ENCODE peak calls at places on chromosomes 13 and 19, in five cellular contexts. V is cardiac muscle cell, Z is AG10803, H is transverse colon, C is suprapubic skin. P is an unnamed sample.

GRCh38 chr19:5798244-5798643 is 6.6 kb upstream of the NRTN start:
- DNase-seq in V (no peak), Z (no peak), H (no peak), C (no peak), P (no peak)

GRCh38 chr19:32471095-32471494 is 65.5 kb downstream of the DPY19L3 start:
- DNase-seq in V (no peak), Z (no peak), H (no peak), C (no peak), P (no peak)

GRCh38 chr13:42660367-42660965 is 86.5 kb downstream of the TNFSF11 start:
- DNase-seq in V (no peak), Z (peak), H (no peak), C (no peak), P (no peak)

GRCh38 chr13:49517461-49517860 is 21.7 kb downstream of the PHF11 start:
- DNase-seq in V (peak), Z (peak), H (no peak), C (no peak), P (peak)

GRCh38 chr13:48595330-48596127 is 58.2 kb upstream of the CYSLTR2 start:
- DNase-seq in V (peak), Z (peak), H (peak), C (no peak), P (peak)

GRCh38 chr19:56491399-56491798 is 14.3 kb upstream of the ZNF667 start:
- DNase-seq in V (no peak), Z (no peak), H (no peak), C (no peak), P (no peak)

GRCh38 chr13:51780099-51780498 is 23.9 kb downstream of the DHRS12 start:
- DNase-seq in V (no peak), Z (no peak), H (no peak), C (no peak), P (no peak)

GRCh38 chr13:106986033-106986484 is 418.1 kb upstream of the ARGLU1 start:
- DNase-seq in V (peak), Z (peak), H (no peak), C (no peak), P (peak)

GRCh38 chr13:113982296-113982661 is 8.4 kb upstream of the C13orf46 start:
- DNase-seq in V (no peak), Z (no peak), H (no peak), C (peak), P (no peak)

GRCh38 chr13:79549355-79550106 is 68.6 kb downstream of the NDFIP2 start:
- DNase-seq in V (no peak), Z (peak), H (no peak), C (no peak), P (no peak)

GRCh38 chr19:15154002-15154612 is 46.7 kb downstream of the NOTCH3 start:
- DNase-seq in V (peak), Z (peak), H (peak), C (no peak), P (peak)

GRCh38 chr19:11659612-11660011 is 62.3 kb downstream of the ZNF627 start:
- DNase-seq in V (no peak), Z (peak), H (no peak), C (no peak), P (no peak)

GRCh38 chr19:46731007-46731501 is 14.1 kb upstream of the PRKD2 start:
- DNase-seq in V (no peak), Z (peak), H (no peak), C (no peak), P (no peak)

GRCh38 chr19:45960595-45961235 is 12.9 kb downstream of the NOVA2 start:
- DNase-seq in V (no peak), Z (no peak), H (no peak), C (no peak), P (no peak)

GRCh38 chr19:42363614-42364346 is 26.3 kb downstream of the CNFN start:
- DNase-seq in V (no peak), Z (no peak), H (no peak), C (no peak), P (no peak)

GRCh38 chr19:33435706-33436359 is 62.3 kb downstream of the CEBPG start:
- DNase-seq in V (no peak), Z (no peak), H (no peak), C (no peak), P (no peak)

GRCh38 chr13:44362394-44363040 is 11.1 kb upstream of the SERP2 start:
- DNase-seq in V (no peak), Z (no peak), H (no peak), C (no peak), P (no peak)

GRCh38 chr19:35740423-35741215 is 1.6 kb downstream of the IGFLR1 start:
- DNase-seq in V (peak), Z (peak), H (peak), C (peak), P (peak)
- TF ChIP-seq CTCF in V (peak), Z (peak), H (peak), C (no peak), P (no peak)

DNA sequence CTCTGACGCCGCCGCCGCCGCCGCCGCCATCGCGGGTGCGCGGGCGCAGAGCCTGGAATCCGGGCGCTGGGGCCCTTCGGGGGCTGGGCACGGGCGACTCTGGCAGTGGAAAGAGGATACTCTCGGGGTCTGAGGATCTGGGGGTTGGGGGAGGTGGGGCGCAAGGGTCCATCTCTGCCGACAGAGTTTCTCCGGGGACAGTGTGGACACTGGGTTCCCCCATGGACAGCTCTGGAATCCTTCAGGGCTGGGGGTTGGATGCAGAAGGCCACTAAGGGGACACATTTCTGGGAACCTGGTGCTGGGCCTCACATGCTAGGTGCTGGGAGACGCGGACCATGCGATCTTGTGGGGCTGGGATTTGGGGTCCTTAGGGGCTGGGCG is 2.3 kb downstream of the TGFBR3L start:
- DNase-seq in V (no peak), Z (no peak), H (no peak), C (no peak), P (no peak)
- H3K4me3 ChIP-seq in V (peak), Z (peak), H (peak), C (peak), P (peak)

GRCh38 chr19:40157059-40157458 is 34.2 kb upstream of the MAP3K10 start:
- DNase-seq in V (no peak), Z (no peak), H (no peak), C (no peak), P (no peak)

GRCh38 chr19:40150170-40150569 is 41.1 kb upstream of the MAP3K10 start:
- DNase-seq in V (no peak), Z (peak), H (no peak), C (peak), P (no peak)

GRCh38 chr19:40159744-40160143 is 31.5 kb upstream of the MAP3K10 start:
- DNase-seq in V (no peak), Z (no peak), H (no peak), C (no peak), P (no peak)

DNA sequence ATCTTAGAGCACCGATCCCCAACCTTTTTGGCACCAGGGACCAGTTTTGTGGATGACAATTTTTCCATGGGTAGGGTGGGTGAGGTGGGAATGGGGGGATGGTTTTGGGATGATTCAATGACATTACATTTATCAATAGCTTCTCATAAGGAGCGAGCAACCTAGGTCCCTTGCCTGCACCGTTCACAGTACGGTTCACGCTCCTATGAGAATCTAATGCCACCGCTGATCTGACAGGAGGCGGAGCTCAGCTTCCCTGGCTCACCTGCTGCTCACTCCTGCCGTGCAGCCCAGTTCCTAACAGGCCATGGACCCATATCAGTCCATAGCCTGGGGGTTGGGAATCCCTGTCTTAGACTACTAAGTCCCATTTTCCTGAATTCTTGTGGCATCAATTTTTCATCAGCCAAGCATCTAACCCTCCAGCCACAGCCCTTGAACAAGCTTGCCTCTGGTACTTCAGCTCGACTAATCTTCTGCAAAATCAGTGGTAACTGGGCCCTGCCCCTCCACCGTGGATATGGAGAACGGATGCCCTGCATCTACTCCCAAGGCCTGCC is 37.0 kb upstream of the MAP3K10 start:
- DNase-seq in V (no peak), Z (no peak), H (no peak), C (peak), P (no peak)
- TF ChIP-seq CTCF in V (no peak), Z (no peak), H (no peak), C (no peak), P (no peak)

GRCh38 chr19:1470864-1471513 is 8.0 kb downstream of the C19orf25 start:
- DNase-seq in V (peak), Z (no peak), H (no peak), C (no peak), P (peak)
- H3K4me3 ChIP-seq in V (peak), Z (peak), H (peak), C (peak), P (no peak)

P was measured in hepatocyte.